ENCODE peak calls at places on chromosomes 3 and 15, in four cellular contexts. C is GM23338, Y is sigmoid colon, S is HCT116. E is an unnamed sample.

GRCh38 chr15:31752363-31752762 is 278.0 kb upstream of the CHRNA7 start:
- DNase-seq in C (no peak), Y (no peak), S (no peak), E (no peak)

GRCh38 chr3:169594402-169594801 is 69.1 kb downstream of the MECOM start:
- DNase-seq in C (peak; percentile 34), Y (no peak), S (no peak), E (no peak)

GRCh38 chr3:154486949-154487348 is 57.0 kb upstream of the GPR149 start:
- DNase-seq in C (peak; percentile 11), Y (no peak), S (no peak), E (no peak)

GRCh38 chr15:90947577-90948357 is 6.9 kb upstream of the RCCD1 start:
- DNase-seq in C (no peak), Y (no peak), S (no peak), E (no peak)

GRCh38 chr3:197371521-197372075 is 73.2 kb upstream of the DLG1 start:
- DNase-seq in C (no peak), Y (no peak), S (no peak), E (no peak)

GRCh38 chr3:124839896-124840295 is 47.3 kb downstream of the ITGB5 start:
- DNase-seq in C (no peak), Y (no peak), S (no peak), E (no peak)

GRCh38 chr15:66169023-66169422 is 84.5 kb downstream of the MEGF11 start:
- DNase-seq in C (no peak), Y (no peak), S (no peak), E (no peak)

GRCh38 chr15:30985081-30985531 is 6.3 kb downstream of the MTMR10 start:
- DNase-seq in C (no peak), Y (no peak), S (no peak), E (no peak)

GRCh38 chr3:136559896-136560295 is 192.3 kb downstream of the STAG1 start:
- DNase-seq in C (peak; percentile 54), Y (no peak), S (no peak), E (no peak)

GRCh38 chr15:29139540-29140459 is 129.8 kb downstream of the NSMCE3 start:
- DNase-seq in C (peak; percentile 83), Y (no peak), S (peak; percentile 16), E (peak; percentile 38)

DNA sequence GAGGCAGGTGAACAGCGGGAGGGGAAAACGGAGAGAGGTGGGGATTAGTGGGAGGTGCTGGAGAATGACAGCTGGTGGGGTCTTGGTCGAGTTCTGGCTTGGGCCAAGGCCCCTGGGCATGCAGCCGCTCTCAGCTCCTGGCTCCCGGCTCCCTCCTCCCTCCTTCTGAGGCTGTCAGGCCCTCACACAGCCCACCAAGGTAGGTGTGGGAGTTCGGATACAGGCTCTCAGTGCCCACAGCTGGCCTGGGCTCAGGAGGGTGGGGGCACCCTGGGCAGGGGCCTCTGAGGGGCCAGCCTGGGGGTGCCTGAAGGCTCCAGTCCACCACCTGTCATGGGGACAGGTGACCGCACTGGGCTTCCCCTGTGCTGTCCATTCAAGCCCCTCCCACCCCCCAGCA is 39.9 kb downstream of the PLXNA1 start:
- DNase-seq in C (no peak), Y (no peak), S (no peak), E (no peak)
- TF ChIP-seq POLR2AphosphoS5 in C (no peak), Y (no peak), S (no peak), E (no peak)

DNA sequence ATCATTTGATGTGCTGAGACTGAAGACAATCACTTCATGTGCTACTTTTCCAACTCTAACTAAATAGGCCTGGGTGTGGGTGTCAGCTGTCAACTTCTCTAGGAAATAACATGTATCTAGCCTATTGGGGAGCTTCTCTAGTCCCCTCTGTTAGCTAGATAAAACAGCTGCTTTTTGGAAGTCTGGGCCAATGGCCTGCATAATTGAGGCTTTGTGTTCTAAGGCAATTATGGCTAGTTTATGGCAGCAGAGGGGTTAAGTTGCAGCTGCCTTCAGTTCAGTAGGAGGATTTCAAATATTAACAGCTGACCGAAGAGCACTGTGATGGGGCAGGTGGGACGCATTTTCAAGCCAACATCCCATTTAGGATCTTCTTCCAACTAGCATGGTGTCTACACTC is 6.3 kb downstream of the COL8A1 start:
- DNase-seq in C (no peak), Y (no peak), S (no peak), E (no peak)
- H3K4me3 ChIP-seq in C (no peak overlapping the region), Y (no peak overlapping the region), S (no peak overlapping the region), E (no peak overlapping the region)

DNA sequence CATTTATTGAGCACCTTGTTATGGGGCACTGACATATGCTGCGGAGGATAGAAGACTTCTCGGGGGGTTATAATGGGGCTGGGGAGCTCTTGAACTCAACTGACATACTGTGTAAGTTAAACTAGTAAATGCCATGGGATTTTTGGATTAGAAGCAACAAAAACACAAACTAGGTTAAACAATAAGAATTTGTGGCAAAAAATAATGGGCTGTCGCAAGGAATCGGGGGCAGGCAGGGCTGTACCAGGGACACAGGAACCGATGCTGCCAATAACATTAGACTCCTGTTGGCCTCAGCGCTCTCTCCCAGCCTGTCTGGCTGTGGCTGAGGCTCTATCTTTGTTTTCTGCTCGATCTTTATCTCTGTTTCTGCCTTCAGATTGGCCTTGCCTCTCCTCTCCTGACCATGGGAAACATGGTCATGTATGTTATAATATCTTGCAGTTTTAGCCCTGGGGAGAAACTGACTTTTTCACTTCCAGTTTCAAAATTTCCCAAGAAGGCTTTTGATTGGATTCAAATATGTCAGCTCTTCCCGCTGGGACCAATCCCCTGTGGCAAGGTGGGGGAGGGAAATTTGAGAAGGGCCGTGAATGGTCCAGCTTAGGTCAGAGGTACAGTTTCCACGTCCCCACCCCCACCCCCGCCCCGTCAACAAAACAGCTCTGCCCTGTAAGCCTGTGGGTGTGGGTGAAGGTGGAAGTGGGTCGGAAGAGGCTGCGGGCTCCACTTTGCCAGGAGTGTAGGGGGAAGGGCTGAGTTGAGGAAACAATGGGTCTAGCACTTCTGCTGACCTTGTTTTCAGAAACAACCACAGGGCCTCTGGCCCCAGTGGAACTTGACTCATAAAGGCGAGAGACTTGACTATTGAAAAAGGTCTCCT is 161.0 kb upstream of the TBL1XR1 start:
- DNase-seq in C (peak; percentile 60), Y (peak; percentile 83), S (peak; percentile 89), E (peak; percentile 56)
- TF ChIP-seq POLR2AphosphoS5 in C (no peak), Y (peak; percentile 22), S (no peak), E (peak; percentile 25)

GRCh38 chr3:53166781-53167291 is 5.8 kb downstream of the PRKCD start:
- DNase-seq in C (no peak), Y (peak; percentile 78), S (no peak), E (peak; percentile 57)
- H3K4me3 ChIP-seq in C (no peak overlapping the region), Y (no peak overlapping the region), S (no peak overlapping the region), E (peak overlapping the region; percentile 23)

E was measured in stomach.